ENCODE peak calls at places on chromosomes 2 and 18, in five cellular contexts. Y is lower lobe of right lung, M is H7, Z is osteocyte, Q is NCI-H1694. R is an unnamed sample.

GRCh38 chr2:156800781-156801366 is 364.7 kb downstream of the GPD2 start:
- DNase-seq in Y (no peak), M (no peak), Z (no peak), Q (no peak), R (no peak)

GRCh38 chr2:20560011-20560410 is 90.9 kb downstream of the HS1BP3 start:
- DNase-seq in Y (no peak), M (no peak), Z (no peak), Q (no peak), R (no peak)

GRCh38 chr18:56937874-56938273 is 209.0 kb upstream of the BOD1L2 start:
- DNase-seq in Y (no peak), M (no peak), Z (no peak), Q (no peak), R (no peak)

GRCh38 chr2:173957517-173957916 is 7.7 kb downstream of the SP3 start:
- DNase-seq in Y (no peak), M (no peak), Z (no peak), Q (no peak), R (no peak)

GRCh38 chr2:121634354-121635307 is 14.6 kb downstream of the CLASP1 start:
- DNase-seq in Y (no peak), M (no peak), Z (no peak), Q (no peak), R (no peak)

GRCh38 chr18:8348051-8348450 is 261.2 kb upstream of the RAB12 start:
- DNase-seq in Y (no peak), M (no peak), Z (no peak), Q (no peak), R (no peak)

GRCh38 chr2:7672027-7672684 is 754.9 kb downstream of the RNF144A start:
- DNase-seq in Y (peak), M (peak), Z (no peak), Q (peak), R (no peak)

GRCh38 chr2:215790548-215791421 is 222.6 kb downstream of the MREG start:
- DNase-seq in Y (no peak), M (no peak), Z (no peak), Q (no peak), R (no peak)

GRCh38 chr2:224952942-224953657 is 89.2 kb downstream of the DOCK10 start:
- DNase-seq in Y (no peak), M (no peak), Z (no peak), Q (no peak), R (no peak)

GRCh38 chr2:227163445-227163997 is 484 bp downstream of the COL4A4 start:
- DNase-seq in Y (no peak), M (peak), Z (no peak), Q (no peak), R (no peak)

GRCh38 chr2:129911363-129912065 is 68.0 kb upstream of the RAB6C start:
- DNase-seq in Y (no peak), M (peak), Z (no peak), Q (no peak), R (peak)

GRCh38 chr2:20065885-20066602 is 14.6 kb upstream of the LAPTM4A start:
- DNase-seq in Y (no peak), M (no peak), Z (peak), Q (peak), R (no peak)

GRCh38 chr18:22563098-22563707 is 145.5 kb upstream of the CTAGE1 start:
- DNase-seq in Y (no peak), M (peak), Z (no peak), Q (peak), R (no peak)

GRCh38 chr18:73099759-73100158 is 232.0 kb upstream of the NETO1 start:
- DNase-seq in Y (no peak), M (no peak), Z (no peak), Q (no peak), R (no peak)

GRCh38 chr2:241494311-241494908 is 14.0 kb downstream of the STK25 start:
- DNase-seq in Y (no peak), M (no peak), Z (no peak), Q (no peak), R (no peak)

GRCh38 chr2:15243762-15244161 is 317.4 kb downstream of the NBAS start:
- DNase-seq in Y (no peak), M (no peak), Z (no peak), Q (no peak), R (no peak)

GRCh38 chr2:75833386-75833785 is 122.7 kb upstream of the GCFC2 start:
- DNase-seq in Y (no peak), M (no peak), Z (no peak), Q (no peak), R (no peak)

GRCh38 chr2:182259629-182260150 is 167.1 kb downstream of the PDE1A start:
- DNase-seq in Y (no peak), M (no peak), Z (no peak), Q (no peak), R (no peak)

GRCh38 chr2:63692002-63692606 is 103.3 kb downstream of the MDH1 start:
- DNase-seq in Y (no peak), M (peak), Z (no peak), Q (peak), R (no peak)

GRCh38 chr2:169363570-169364150 is 1.3 kb upstream of the LRP2 start:
- DNase-seq in Y (peak), M (peak), Z (no peak), Q (peak), R (peak)

GRCh38 chr2:56266761-56267411 is 83.1 kb downstream of the CCDC85A start:
- DNase-seq in Y (no peak), M (no peak), Z (no peak), Q (no peak), R (no peak)

GRCh38 chr2:51472300-51472699 is 440.4 kb upstream of the NRXN1 start:
- DNase-seq in Y (no peak), M (no peak), Z (no peak), Q (no peak), R (no peak)

GRCh38 chr2:88739985-88740600 is 48.6 kb downstream of the RPIA start:
- DNase-seq in Y (peak), M (peak), Z (no peak), Q (peak), R (no peak)

GRCh38 chr2:112886291-112886690 is 24.7 kb upstream of the IL37 start:
- DNase-seq in Y (no peak), M (no peak), Z (no peak), Q (no peak), R (no peak)

R was measured in type B pancreatic cell.